ENCODE peak calls at places on chromosomes 3 and 15, in seven cellular contexts. F is mucosa of descending colon, W is ovary, J is upper lobe of right lung, N is BE2C, K is gastrocnemius medialis, H is transverse colon. R is an unnamed sample.

GRCh38 chr15:44727462-44728231 is 8.7 kb upstream of the TRIM69 start:
- DNase-seq in J (no peak), H (no peak), F (no peak), N (no peak), W (no peak), K (no peak), R (no peak)

GRCh38 chr3:150806436-150806835 is 43.5 kb upstream of the SIAH2 start:
- DNase-seq in H (no peak), J (no peak), K (no peak), F (no peak), N (no peak), W (no peak), R (no peak)

GRCh38 chr3:32113981-32114566 is 7.7 kb downstream of the GPD1L start:
- DNase-seq in W (no peak), F (no peak), N (no peak), K (no peak), J (no peak), H (no peak), R (no peak)

GRCh38 chr3:12741205-12741604 is 17.9 kb downstream of the TMEM40 start:
- DNase-seq in W (no peak), J (no peak), N (no peak), K (no peak), F (no peak), H (no peak), R (no peak)

GRCh38 chr3:145125307-145125706 is 1035.7 kb downstream of the PLOD2 start:
- DNase-seq in N (no peak), K (no peak), H (no peak), W (no peak), J (no peak), F (no peak), R (no peak)

GRCh38 chr3:51568041-51568440 is 29.5 kb downstream of the RAD54L2 start:
- DNase-seq in J (no peak), W (no peak), H (no peak), K (no peak), N (no peak), F (no peak), R (no peak)

GRCh38 chr3:60399861-60400845 is 851.1 kb downstream of the FHIT start:
- DNase-seq in K (peak; percentile 34), H (no peak), J (no peak), W (no peak), F (no peak), N (no peak), R (no peak)

GRCh38 chr3:129606522-129607390 is at the start of gene PLXND1:
- DNase-seq in N (peak; percentile 76), W (peak; percentile 68), H (peak; percentile 59), K (peak; percentile 51), F (peak; percentile 79), J (peak; percentile 91), R (peak; percentile 86)

GRCh38 chr15:92655178-92655995 is at the start of gene FAM174B:
- DNase-seq in N (peak; percentile 65), F (peak; percentile 71), H (peak; percentile 38), J (peak; percentile 82), K (peak; percentile 47), W (peak; percentile 61), R (peak; percentile 51)

GRCh38 chr3:158483701-158484100 is 87.3 kb upstream of the MLF1 start:
- DNase-seq in K (no peak), W (no peak), N (peak; percentile 51), F (no peak), H (no peak), J (no peak), R (no peak)

GRCh38 chr3:30511524-30512278 is 94.7 kb upstream of the TGFBR2 start:
- DNase-seq in J (no peak), K (peak; percentile 27), H (no peak), W (no peak), F (peak; percentile 32), N (no peak), R (no peak)

GRCh38 chr3:128076783-128077624 is 24.8 kb downstream of the SEC61A1 start:
- DNase-seq in K (no peak), W (no peak), F (no peak), N (peak; percentile 33), H (peak; percentile 34), J (peak; percentile 74), R (no peak)

GRCh38 chr3:3800076-3800448 is 831 bp downstream of the LRRN1 start:
- DNase-seq in W (peak; percentile 38), J (peak; percentile 70), K (no peak), N (no peak), H (no peak), F (peak; percentile 44), R (peak; percentile 20)

GRCh38 chr3:49803464-49804140 is 541 bp downstream of the INKA1 start:
- DNase-seq in J (no peak), N (peak; percentile 45), F (peak; percentile 80), K (no peak), W (peak; percentile 36), H (peak; percentile 52), R (peak; percentile 72)

GRCh38 chr3:112002458-112002971 is 3.8 kb downstream of the TAGLN3 start:
- DNase-seq in W (no peak), F (no peak), N (no peak), K (no peak), H (no peak), J (no peak), R (no peak)

GRCh38 chr3:184694694-184695093 is 17.2 kb downstream of the MAGEF1 start:
- DNase-seq in N (no peak), J (no peak), H (no peak), F (no peak), K (no peak), W (no peak), R (no peak)

GRCh38 chr15:27427386-27427785 is 456.4 kb downstream of the GABRG3 start:
- DNase-seq in W (no peak), H (no peak), J (no peak), K (no peak), N (no peak), F (no peak), R (no peak)

GRCh38 chr3:87595798-87596197 is 319.4 kb upstream of the POU1F1 start:
- DNase-seq in H (peak; percentile 60), N (no peak), J (no peak), F (no peak), K (no peak), W (no peak), R (no peak)

GRCh38 chr3:143465638-143466037 is 346.1 kb downstream of the CHST2 start:
- DNase-seq in N (no peak), K (no peak), W (no peak), J (no peak), H (no peak), F (no peak), R (no peak)

GRCh38 chr3:13696699-13697098 is 147.8 kb downstream of the FBLN2 start:
- DNase-seq in K (no peak), W (no peak), N (no peak), F (no peak), H (no peak), J (no peak), R (no peak)

GRCh38 chr3:89145995-89146394 is 38.6 kb downstream of the EPHA3 start:
- DNase-seq in F (no peak), J (no peak), W (no peak), N (no peak), K (peak; percentile 18), H (no peak), R (no peak)

GRCh38 chr15:62975515-62975914 is 67.0 kb upstream of the TPM1 start:
- DNase-seq in W (no peak), F (no peak), H (peak; percentile 45), K (no peak), N (no peak), J (no peak), R (no peak)

GRCh38 chr15:92954578-92954977 is 54.5 kb downstream of the CHD2 start:
- DNase-seq in N (peak; percentile 22), J (no peak), K (peak; percentile 67), F (no peak), W (no peak), H (no peak), R (no peak)

GRCh38 chr3:48847053-48847585 is 555 bp downstream of the PRKAR2A start:
- DNase-seq in J (peak; percentile 93), H (peak; percentile 91), W (peak; percentile 80), N (peak; percentile 75), K (peak; percentile 94), F (peak; percentile 91), R (peak; percentile 91)

DNA sequence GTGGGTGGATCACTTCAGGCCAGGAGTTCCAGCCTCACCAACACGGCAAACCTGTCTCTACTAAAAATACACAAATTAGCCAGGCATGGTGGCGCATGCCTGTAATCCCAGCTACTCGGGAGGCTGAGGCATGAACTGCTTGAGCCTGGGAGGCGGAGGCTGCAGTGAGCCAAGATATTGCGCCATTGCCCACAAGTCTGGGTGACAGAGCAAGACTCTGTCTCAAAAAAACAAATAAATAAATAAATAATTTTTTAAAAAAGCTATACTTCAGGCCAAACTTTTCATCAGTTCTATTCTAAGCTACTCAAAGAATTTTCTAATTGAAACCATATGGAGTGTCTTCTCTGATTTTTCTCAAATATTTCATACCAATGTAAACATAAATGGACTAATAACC is 43.6 kb downstream of the PHC3 start:
- DNase-seq in H (no peak), N (no peak), K (no peak), J (no peak), F (no peak), W (no peak), R (no peak)
- H3K36me3 ChIP-seq in H (no peaks in the 10 kb centered on the region), N (peaks cover 8% of the 10 kb centered on the region), K (no peaks in the 10 kb centered on the region), J (peaks cover 56% of the 10 kb centered on the region), F (no peaks in the 10 kb centered on the region), W (no peaks in the 10 kb centered on the region), R (peaks cover 67% of the 10 kb centered on the region)

GRCh38 chr15:97456541-97456940 is 504.0 kb upstream of the ARRDC4 start:
- DNase-seq in F (no peak), W (no peak), K (no peak), N (no peak), J (no peak), H (no peak), R (no peak)
- H3K9me3 ChIP-seq in F (no peaks in the 10 kb centered on the region), W (no peaks in the 10 kb centered on the region), K (no peaks in the 10 kb centered on the region), N (no peaks in the 10 kb centered on the region), J (no peaks in the 10 kb centered on the region), H (no peaks in the 10 kb centered on the region), R (no peaks in the 10 kb centered on the region)

GRCh38 chr3:66404246-66404645 is 96.6 kb downstream of the LRIG1 start:
- DNase-seq in W (no peak), N (no peak), F (no peak), H (no peak), K (no peak), J (no peak), R (no peak)

GRCh38 chr3:66401578-66402382 is 99.0 kb downstream of the LRIG1 start:
- DNase-seq in J (no peak), H (no peak), W (no peak), F (no peak), K (no peak), N (no peak), R (no peak)

GRCh38 chr3:66402596-66403267 is 98.1 kb downstream of the LRIG1 start:
- DNase-seq in W (no peak), J (no peak), K (peak; percentile 23), H (no peak), N (no peak), F (no peak), R (no peak)

GRCh38 chr3:66404903-66405700 is 95.7 kb downstream of the LRIG1 start:
- DNase-seq in H (no peak), N (no peak), F (no peak), J (no peak), W (no peak), K (peak; percentile 18), R (no peak)

GRCh38 chr3:66403268-66403990 is 97.4 kb downstream of the LRIG1 start:
- DNase-seq in H (no peak), N (no peak), W (no peak), F (no peak), K (peak; percentile 13), J (no peak), R (no peak)
- H3K36me3 ChIP-seq in H (no peaks in the 10 kb centered on the region), N (no peaks in the 10 kb centered on the region), W (no peaks in the 10 kb centered on the region), F (no peaks in the 10 kb centered on the region), K (no peaks in the 10 kb centered on the region), J (peaks cover 48% of the 10 kb centered on the region), R (peaks cover 38% of the 10 kb centered on the region)

GRCh38 chr15:29090617-29091466 is 178.8 kb downstream of the NSMCE3 start:
- DNase-seq in W (no peak), N (peak; percentile 50), H (no peak), F (no peak), K (no peak), J (no peak), R (no peak)
- H3K9me3 ChIP-seq in W (no peaks in the 10 kb centered on the region), N (no peaks in the 10 kb centered on the region), H (no peaks in the 10 kb centered on the region), F (no peaks in the 10 kb centered on the region), K (no peaks in the 10 kb centered on the region), J (no peaks in the 10 kb centered on the region), R (no peaks in the 10 kb centered on the region)